ENCODE peak calls at places on chromosomes 4 and X, in five cellular contexts. L is PC-9, D is PC-3, K is astrocyte, O is SK-N-SH. Q is an unnamed sample. For H4K20me1, the result is how much of the 10 kb centered on the place peaks cover.

GRCh38 chrX:113384628-113385027 is 544.0 kb upstream of the AMOT start:
- DNase-seq in D (peak), K (peak), L (no peak), O (no peak), Q (peak)

GRCh38 chr4:32148120-32148666 is 1428.0 kb downstream of the PCDH7 start:
- DNase-seq in K (peak), O (no peak), L (no peak), D (no peak), Q (no peak)

GRCh38 chr4:52212751-52213150 is 161.6 kb downstream of the SPATA18 start:
- DNase-seq in L (no peak), K (no peak), D (no peak), O (peak), Q (no peak)

GRCh38 chr4:15930314-15930713 is 8.2 kb downstream of the FGFBP1 start:
- DNase-seq in L (no peak), O (no peak), D (no peak), K (no peak), Q (no peak)

GRCh38 chr4:85489273-85489672 is 14.3 kb downstream of the ARHGAP24 start:
- DNase-seq in O (no peak), K (peak), D (peak), L (no peak), Q (no peak)

GRCh38 chr4:142372570-142373300 is 473.4 kb downstream of the INPP4B start:
- DNase-seq in K (no peak), O (no peak), L (no peak), D (peak), Q (no peak)

GRCh38 chr4:74531952-74532794 is 87.2 kb downstream of the AREG start:
- DNase-seq in D (peak), K (peak), L (peak), O (peak), Q (peak)

GRCh38 chr4:77821775-77822174 is 2.6 kb upstream of the CNOT6L start:
- DNase-seq in K (no peak), D (no peak), L (no peak), O (no peak), Q (no peak)

GRCh38 chr4:119834901-119835300 is 206.3 kb upstream of the PDE5A start:
- DNase-seq in O (no peak), K (no peak), D (no peak), L (no peak), Q (no peak)

GRCh38 chrX:109172091-109172602 is 309.7 kb downstream of the GUCY2F start:
- DNase-seq in D (no peak), L (no peak), K (no peak), O (no peak), Q (no peak)

GRCh38 chr4:6368096-6368495 is 98.4 kb downstream of the WFS1 start:
- DNase-seq in K (no peak), O (no peak), D (no peak), L (no peak), Q (no peak)

GRCh38 chr4:74516321-74516720 is 71.4 kb downstream of the AREG start:
- DNase-seq in K (peak), O (no peak), D (no peak), L (no peak), Q (peak)

GRCh38 chr4:78454016-78454415 is 97.6 kb upstream of the ANXA3 start:
- DNase-seq in K (no peak), L (no peak), D (no peak), O (no peak), Q (no peak)

GRCh38 chr4:74111990-74112389 is 13.0 kb upstream of the CXCL2 start:
- DNase-seq in K (peak), L (peak), O (no peak), D (no peak), Q (no peak)

GRCh38 chr4:38114435-38114834 is 154.2 kb downstream of the PTTG2 start:
- DNase-seq in K (no peak), D (no peak), O (no peak), L (no peak), Q (no peak)

GRCh38 chrX:109733658-109734022 is 583 bp upstream of the ACSL4 start:
- DNase-seq in D (no peak), O (no peak), L (no peak), K (no peak), Q (no peak)

GRCh38 chr4:92381640-92382039 is 77.9 kb downstream of the GRID2 start:
- DNase-seq in K (peak), O (no peak), L (no peak), D (no peak), Q (no peak)

GRCh38 chrX:49761481-49761880 is 65.7 kb upstream of the PAGE1 start:
- DNase-seq in D (peak), O (no peak), L (no peak), K (no peak), Q (no peak)

GRCh38 chrX:18886344-18887161 is 97.4 kb downstream of the PHKA2 start:
- DNase-seq in L (peak), K (peak), D (peak), O (peak), Q (peak)

GRCh38 chrX:73562458-73562857 is 539 bp upstream of the CHIC1 start:
- DNase-seq in K (peak), O (no peak), D (no peak), L (no peak), Q (peak)

GRCh38 chr4:139175647-139176298 is 1.2 kb downstream of the ELF2 start:
- DNase-seq in L (no peak), O (peak), K (no peak), D (no peak), Q (no peak)

GRCh38 chr4:11635336-11635735 is 206.6 kb upstream of the HS3ST1 start:
- DNase-seq in L (peak), D (peak), K (peak), O (no peak), Q (no peak)

GRCh38 chr4:54050214-54050904 is 14.0 kb downstream of the CHIC2 start:
- DNase-seq in K (peak), O (no peak), L (no peak), D (peak), Q (no peak)

GRCh38 chr4:44722001-44722400 is 4.4 kb downstream of the GNPDA2 start:
- DNase-seq in K (no peak), O (no peak), L (no peak), D (no peak), Q (no peak)

GRCh38 chr4:101835121-101835904 is 44.8 kb downstream of the BANK1 start:
- DNase-seq in L (peak), O (peak), D (peak), K (peak), Q (peak)

GRCh38 chr4:146243141-146243882 is 29.0 kb downstream of the REELD1 start:
- DNase-seq in L (no peak), D (peak), K (peak), O (no peak), Q (no peak)

GRCh38 chr4:26030260-26030667 is 116.2 kb downstream of the SMIM20 start:
- DNase-seq in L (no peak), K (no peak), O (no peak), D (no peak), Q (no peak)
- H3K4me3 ChIP-seq in L (no peak), K (no peak), O (no peak), D (no peak), Q (no peak)

DNA sequence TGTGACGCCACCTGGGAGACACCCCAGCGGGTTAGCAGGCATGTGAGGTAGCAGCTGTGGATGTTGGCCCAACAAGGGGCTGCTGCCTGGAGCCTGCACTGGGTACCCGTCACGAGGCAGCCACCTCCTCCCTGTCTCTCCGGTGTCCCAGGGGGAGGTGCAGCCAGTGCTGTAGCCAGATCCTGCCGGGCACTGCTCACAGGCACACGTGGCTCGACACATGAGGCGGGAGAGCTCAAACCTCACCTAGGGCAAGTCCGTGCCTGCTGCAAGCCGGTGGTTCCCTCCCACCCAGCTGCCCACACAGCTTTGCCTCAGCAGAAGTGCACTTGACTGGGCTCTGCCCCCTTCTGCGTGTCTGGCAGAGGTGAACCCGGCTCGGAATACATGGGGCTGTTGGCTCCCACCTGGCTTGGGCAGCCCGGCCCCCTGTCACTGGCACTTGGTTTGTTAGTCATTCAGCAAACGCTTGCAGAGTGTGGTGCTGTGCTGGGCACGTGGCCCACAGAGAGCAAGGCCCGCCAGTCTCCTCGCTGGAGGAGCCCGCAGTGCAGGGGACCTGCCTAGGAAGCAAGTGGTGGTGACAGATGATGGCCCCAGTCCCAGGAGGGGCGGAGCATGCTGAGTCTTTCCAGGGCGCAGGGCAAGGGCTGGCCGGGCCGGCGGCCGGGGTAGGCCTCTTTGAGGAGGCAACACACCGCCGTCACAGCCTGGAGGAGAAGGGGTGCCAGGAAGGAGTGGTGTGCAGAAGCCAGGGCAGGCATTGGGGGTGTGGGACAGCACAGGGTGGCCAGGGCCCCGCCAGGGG is 10.1 kb upstream of the SH3TC1 start:
- DNase-seq in O (no peak), K (no peak), L (peak), D (peak), Q (peak)
- H3K27ac ChIP-seq in O (no peak), K (no peak), L (no peak), D (no peak), Q (no peak)

GRCh38 chr4:71026086-71026485 is 32.6 kb downstream of the DCK start:
- DNase-seq in K (peak), O (peak), D (peak), L (no peak), Q (peak)

GRCh38 chr4:71025654-71026053 is 32.2 kb downstream of the DCK start:
- DNase-seq in O (no peak), L (no peak), D (no peak), K (no peak), Q (no peak)

DNA sequence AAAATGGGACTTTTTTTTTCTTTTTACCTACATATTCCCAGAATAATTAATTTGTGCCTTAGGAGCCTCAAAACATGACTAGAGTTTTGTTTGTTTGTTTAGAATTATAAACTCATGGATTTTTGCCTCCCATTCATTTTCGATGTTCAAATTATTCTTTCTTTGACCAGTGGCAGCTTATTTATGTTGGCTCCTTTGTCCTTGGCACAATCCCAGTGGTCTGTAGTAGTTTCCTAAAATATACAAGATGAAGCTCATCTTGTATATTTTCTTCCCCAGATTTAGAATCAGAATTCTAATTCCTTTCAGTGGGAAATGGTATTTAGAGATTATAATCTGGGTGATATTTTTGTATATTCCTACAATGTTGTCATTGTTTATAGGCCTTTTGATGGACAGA is 27.2 kb downstream of the DCK start:
- DNase-seq in O (no peak), L (no peak), D (no peak), K (peak), Q (peak)
- H4K20me1 ChIP-seq in O (under half), L (under half), D (under half), K (under half), Q (under half)

DNA sequence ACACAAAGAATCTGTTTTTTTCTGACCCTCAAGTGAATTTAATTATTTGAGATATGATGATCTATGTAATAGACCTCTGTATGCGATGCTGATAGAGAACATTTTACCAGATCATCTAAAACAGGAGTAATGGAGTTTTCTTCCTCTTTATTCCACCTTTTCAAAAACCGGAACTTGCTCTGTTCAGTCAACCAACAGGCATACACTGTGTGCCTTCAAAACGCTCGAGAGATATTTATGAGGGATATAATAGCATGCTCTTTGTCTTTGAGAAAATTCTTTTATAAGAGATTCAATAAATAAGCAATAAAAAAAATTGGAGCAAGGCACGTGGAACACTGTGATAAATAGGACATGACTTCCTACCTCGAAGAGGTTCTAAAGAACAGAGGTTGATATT is 2.0 kb downstream of the NYX start:
- DNase-seq in K (no peak), D (no peak), L (no peak), O (no peak), Q (no peak)
- H3K4me3 ChIP-seq in K (no peak), D (peak), L (no peak), O (peak), Q (no peak)

GRCh38 chrX:30830544-30830943 is 58.5 kb downstream of the TAB3 start:
- DNase-seq in L (no peak), D (no peak), K (peak), O (no peak), Q (no peak)
- H3K27ac ChIP-seq in L (no peak), D (no peak), K (no peak), O (no peak), Q (no peak)

GRCh38 chr4:14742054-14742453 is 260.2 kb upstream of the CPEB2 start:
- DNase-seq in L (no peak), D (no peak), O (no peak), K (no peak), Q (no peak)
- H4K20me1 ChIP-seq in L (under half), D (under half), O (under half), K (under half), Q (under half)

DNA sequence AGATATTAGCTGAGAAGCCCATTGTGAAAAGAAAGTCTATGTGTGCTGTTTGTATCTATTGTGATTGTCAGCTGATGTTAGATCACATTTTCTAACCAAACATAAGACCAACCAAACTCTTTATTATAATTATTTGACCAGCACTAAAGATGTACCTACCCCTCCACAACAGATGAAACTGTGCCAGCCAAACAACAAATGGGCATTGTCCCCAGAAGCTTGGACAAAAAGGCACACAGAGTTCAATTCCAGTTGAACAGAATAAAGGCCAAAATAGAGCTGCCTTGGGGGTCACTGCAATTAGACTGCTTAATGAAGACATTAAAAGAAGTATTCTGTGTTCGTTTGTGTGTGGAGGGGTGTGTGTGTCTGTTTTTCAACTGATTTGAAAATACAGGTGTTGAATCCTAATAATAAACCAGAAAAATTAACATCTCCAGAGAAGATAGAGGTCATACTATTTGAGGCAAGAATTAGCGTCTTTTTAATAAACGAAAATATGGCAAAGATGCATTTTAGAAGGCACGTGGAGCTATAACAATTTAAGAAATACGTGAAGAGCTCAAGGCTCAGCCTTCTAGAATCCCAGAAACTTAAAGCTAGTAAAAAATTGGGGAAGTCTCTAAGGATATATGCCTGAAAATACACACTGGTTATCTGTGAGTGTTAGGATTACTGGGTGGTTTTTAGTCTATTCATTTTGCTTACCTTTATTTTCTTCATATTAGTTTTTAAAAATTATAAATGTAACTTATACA is 2.2 kb downstream of the SPP1 start:
- DNase-seq in O (no peak), L (no peak), D (no peak), K (no peak), Q (no peak)
- H3K4me3 ChIP-seq in O (no peak), L (peak), D (no peak), K (no peak), Q (no peak)

Q was measured in osteoblast.